ENCODE peak calls at places on chromosome 20, in eight cellular contexts. One of them, this sample, is unnamed.

GRCh38 chr20:25032478-25033183 is 25.3 kb downstream of the ACSS1 start:
- DNase-seq in coronary artery: no peak
- DNase-seq in BJ: no peak
- DNase-seq in fibroblast of the conjunctiva: no peak
- DNase-seq in fibroblast of the aortic adventitia: peak
- DNase-seq in psoas muscle: no peak
- DNase-seq in stimulated activated CD4-positive, alpha-beta T cell treated with anti-CD3 and anti-CD28 coated beads, TNF-alpha, amount 100 ng/mL, for 1 hour: no peak
- DNase-seq in GM03348: no peak
- DNase-seq in this sample: no peak

GRCh38 chr20:62818592-62819493 is 2.0 kb downstream of the COL9A3 start:
- DNase-seq in fibroblast of the conjunctiva: peak
- DNase-seq in fibroblast of the aortic adventitia: peak
- DNase-seq in coronary artery: no peak
- DNase-seq in psoas muscle: peak
- DNase-seq in stimulated activated CD4-positive, alpha-beta T cell treated with anti-CD3 and anti-CD28 coated beads, TNF-alpha, amount 100 ng/mL, for 1 hour: no peak
- DNase-seq in GM03348: peak
- DNase-seq in BJ: no peak
- DNase-seq in this sample: no peak

GRCh38 chr20:2687514-2687913 is 5.1 kb upstream of the EBF4 start:
- DNase-seq in BJ: no peak
- DNase-seq in psoas muscle: no peak
- DNase-seq in coronary artery: no peak
- DNase-seq in fibroblast of the aortic adventitia: no peak
- DNase-seq in stimulated activated CD4-positive, alpha-beta T cell treated with anti-CD3 and anti-CD28 coated beads, TNF-alpha, amount 100 ng/mL, for 1 hour: no peak
- DNase-seq in GM03348: no peak
- DNase-seq in fibroblast of the conjunctiva: no peak
- DNase-seq in this sample: no peak

GRCh38 chr20:20860078-20860806 is 147.8 kb upstream of the RALGAPA2 start:
- DNase-seq in fibroblast of the aortic adventitia: peak
- DNase-seq in stimulated activated CD4-positive, alpha-beta T cell treated with anti-CD3 and anti-CD28 coated beads, TNF-alpha, amount 100 ng/mL, for 1 hour: peak
- DNase-seq in BJ: peak
- DNase-seq in psoas muscle: peak
- DNase-seq in GM03348: peak
- DNase-seq in coronary artery: peak
- DNase-seq in fibroblast of the conjunctiva: peak
- DNase-seq in this sample: peak

GRCh38 chr20:11582073-11582472 is 335.6 kb upstream of the BTBD3 start:
- DNase-seq in GM03348: no peak
- DNase-seq in BJ: no peak
- DNase-seq in psoas muscle: no peak
- DNase-seq in fibroblast of the aortic adventitia: peak
- DNase-seq in coronary artery: no peak
- DNase-seq in fibroblast of the conjunctiva: no peak
- DNase-seq in stimulated activated CD4-positive, alpha-beta T cell treated with anti-CD3 and anti-CD28 coated beads, TNF-alpha, amount 100 ng/mL, for 1 hour: no peak
- DNase-seq in this sample: no peak

GRCh38 chr20:58715709-58716475 is 23.3 kb downstream of the NPEPL1 start:
- DNase-seq in coronary artery: peak
- DNase-seq in fibroblast of the aortic adventitia: no peak
- DNase-seq in psoas muscle: peak
- DNase-seq in BJ: no peak
- DNase-seq in GM03348: peak
- DNase-seq in stimulated activated CD4-positive, alpha-beta T cell treated with anti-CD3 and anti-CD28 coated beads, TNF-alpha, amount 100 ng/mL, for 1 hour: no peak
- DNase-seq in fibroblast of the conjunctiva: no peak
- DNase-seq in this sample: no peak

GRCh38 chr20:60101201-60101893 is 143.1 kb downstream of the CDH26 start:
- DNase-seq in GM03348: no peak
- DNase-seq in stimulated activated CD4-positive, alpha-beta T cell treated with anti-CD3 and anti-CD28 coated beads, TNF-alpha, amount 100 ng/mL, for 1 hour: no peak
- DNase-seq in BJ: no peak
- DNase-seq in coronary artery: no peak
- DNase-seq in fibroblast of the aortic adventitia: no peak
- DNase-seq in psoas muscle: no peak
- DNase-seq in fibroblast of the conjunctiva: no peak
- DNase-seq in this sample: no peak

GRCh38 chr20:19834287-19834686 is 76.2 kb downstream of the RIN2 start:
- DNase-seq in coronary artery: no peak
- DNase-seq in stimulated activated CD4-positive, alpha-beta T cell treated with anti-CD3 and anti-CD28 coated beads, TNF-alpha, amount 100 ng/mL, for 1 hour: no peak
- DNase-seq in psoas muscle: no peak
- DNase-seq in GM03348: no peak
- DNase-seq in BJ: no peak
- DNase-seq in fibroblast of the aortic adventitia: no peak
- DNase-seq in fibroblast of the conjunctiva: no peak
- DNase-seq in this sample: no peak

GRCh38 chr20:59933849-59934585 is 580 bp upstream of the SYCP2 start:
- DNase-seq in fibroblast of the conjunctiva: no peak
- DNase-seq in psoas muscle: peak
- DNase-seq in fibroblast of the aortic adventitia: peak
- DNase-seq in BJ: no peak
- DNase-seq in GM03348: peak
- DNase-seq in coronary artery: peak
- DNase-seq in stimulated activated CD4-positive, alpha-beta T cell treated with anti-CD3 and anti-CD28 coated beads, TNF-alpha, amount 100 ng/mL, for 1 hour: peak
- DNase-seq in this sample: no peak

GRCh38 chr20:50621068-50621467 is 70.3 kb downstream of the RIPOR3 start:
- DNase-seq in stimulated activated CD4-positive, alpha-beta T cell treated with anti-CD3 and anti-CD28 coated beads, TNF-alpha, amount 100 ng/mL, for 1 hour: no peak
- DNase-seq in psoas muscle: no peak
- DNase-seq in GM03348: no peak
- DNase-seq in fibroblast of the aortic adventitia: no peak
- DNase-seq in BJ: no peak
- DNase-seq in fibroblast of the conjunctiva: no peak
- DNase-seq in coronary artery: no peak
- DNase-seq in this sample: no peak

GRCh38 chr20:35952480-35953410 is 1.6 kb downstream of the SCAND1 start:
- DNase-seq in GM03348: peak
- DNase-seq in psoas muscle: no peak
- DNase-seq in coronary artery: no peak
- DNase-seq in BJ: no peak
- DNase-seq in fibroblast of the conjunctiva: no peak
- DNase-seq in stimulated activated CD4-positive, alpha-beta T cell treated with anti-CD3 and anti-CD28 coated beads, TNF-alpha, amount 100 ng/mL, for 1 hour: no peak
- DNase-seq in fibroblast of the aortic adventitia: peak
- DNase-seq in this sample: no peak

GRCh38 chr20:49893242-49894072 is 21.9 kb downstream of the SPATA2 start:
- DNase-seq in stimulated activated CD4-positive, alpha-beta T cell treated with anti-CD3 and anti-CD28 coated beads, TNF-alpha, amount 100 ng/mL, for 1 hour: no peak
- DNase-seq in GM03348: no peak
- DNase-seq in BJ: no peak
- DNase-seq in fibroblast of the conjunctiva: no peak
- DNase-seq in fibroblast of the aortic adventitia: no peak
- DNase-seq in coronary artery: no peak
- DNase-seq in psoas muscle: no peak
- DNase-seq in this sample: no peak

GRCh38 chr20:57499676-57500075 is 25.3 kb downstream of the CTCFL start:
- DNase-seq in GM03348: no peak
- DNase-seq in fibroblast of the aortic adventitia: no peak
- DNase-seq in psoas muscle: no peak
- DNase-seq in coronary artery: no peak
- DNase-seq in stimulated activated CD4-positive, alpha-beta T cell treated with anti-CD3 and anti-CD28 coated beads, TNF-alpha, amount 100 ng/mL, for 1 hour: no peak
- DNase-seq in fibroblast of the conjunctiva: no peak
- DNase-seq in BJ: no peak
- DNase-seq in this sample: no peak

GRCh38 chr20:50267866-50268219 is 77.2 kb downstream of the CEBPB start:
- DNase-seq in fibroblast of the aortic adventitia: no peak
- DNase-seq in GM03348: no peak
- DNase-seq in fibroblast of the conjunctiva: no peak
- DNase-seq in stimulated activated CD4-positive, alpha-beta T cell treated with anti-CD3 and anti-CD28 coated beads, TNF-alpha, amount 100 ng/mL, for 1 hour: no peak
- DNase-seq in psoas muscle: no peak
- DNase-seq in coronary artery: no peak
- DNase-seq in BJ: no peak
- DNase-seq in this sample: no peak

GRCh38 chr20:34403908-34404307 is 40.8 kb downstream of the ITCH start:
- DNase-seq in coronary artery: no peak
- DNase-seq in fibroblast of the aortic adventitia: no peak
- DNase-seq in stimulated activated CD4-positive, alpha-beta T cell treated with anti-CD3 and anti-CD28 coated beads, TNF-alpha, amount 100 ng/mL, for 1 hour: no peak
- DNase-seq in BJ: no peak
- DNase-seq in fibroblast of the conjunctiva: no peak
- DNase-seq in GM03348: no peak
- DNase-seq in psoas muscle: no peak
- DNase-seq in this sample: no peak

GRCh38 chr20:63554361-63555278 is 661 bp downstream of the FNDC11 start:
- DNase-seq in fibroblast of the aortic adventitia: no peak
- DNase-seq in fibroblast of the conjunctiva: no peak
- DNase-seq in stimulated activated CD4-positive, alpha-beta T cell treated with anti-CD3 and anti-CD28 coated beads, TNF-alpha, amount 100 ng/mL, for 1 hour: no peak
- DNase-seq in GM03348: no peak
- DNase-seq in psoas muscle: no peak
- DNase-seq in coronary artery: no peak
- DNase-seq in BJ: no peak
- DNase-seq in this sample: no peak

GRCh38 chr20:53032021-53033001 is 60.2 kb downstream of the TSHZ2 start:
- DNase-seq in BJ: no peak
- DNase-seq in fibroblast of the conjunctiva: peak
- DNase-seq in GM03348: peak
- DNase-seq in coronary artery: no peak
- DNase-seq in fibroblast of the aortic adventitia: peak
- DNase-seq in psoas muscle: no peak
- DNase-seq in stimulated activated CD4-positive, alpha-beta T cell treated with anti-CD3 and anti-CD28 coated beads, TNF-alpha, amount 100 ng/mL, for 1 hour: no peak
- DNase-seq in this sample: peak

GRCh38 chr20:57659789-57660509 is 39.7 kb upstream of the ZBP1 start:
- DNase-seq in fibroblast of the conjunctiva: no peak
- DNase-seq in BJ: no peak
- DNase-seq in GM03348: no peak
- DNase-seq in psoas muscle: peak
- DNase-seq in fibroblast of the aortic adventitia: no peak
- DNase-seq in stimulated activated CD4-positive, alpha-beta T cell treated with anti-CD3 and anti-CD28 coated beads, TNF-alpha, amount 100 ng/mL, for 1 hour: no peak
- DNase-seq in coronary artery: peak
- DNase-seq in this sample: no peak

GRCh38 chr20:33099842-33100538 is 20.5 kb downstream of the BPIFB4 start:
- DNase-seq in GM03348: no peak
- DNase-seq in fibroblast of the conjunctiva: no peak
- DNase-seq in stimulated activated CD4-positive, alpha-beta T cell treated with anti-CD3 and anti-CD28 coated beads, TNF-alpha, amount 100 ng/mL, for 1 hour: no peak
- DNase-seq in BJ: no peak
- DNase-seq in coronary artery: no peak
- DNase-seq in psoas muscle: no peak
- DNase-seq in fibroblast of the aortic adventitia: no peak
- DNase-seq in this sample: no peak

GRCh38 chr20:47506335-47506734 is 4.6 kb downstream of the NCOA3 start:
- DNase-seq in BJ: no peak
- DNase-seq in fibroblast of the conjunctiva: no peak
- DNase-seq in stimulated activated CD4-positive, alpha-beta T cell treated with anti-CD3 and anti-CD28 coated beads, TNF-alpha, amount 100 ng/mL, for 1 hour: no peak
- DNase-seq in fibroblast of the aortic adventitia: no peak
- DNase-seq in GM03348: no peak
- DNase-seq in psoas muscle: no peak
- DNase-seq in coronary artery: no peak
- DNase-seq in this sample: no peak

GRCh38 chr20:23291575-23292240 is 58.9 kb upstream of the NXT1 start:
- DNase-seq in fibroblast of the aortic adventitia: no peak
- DNase-seq in fibroblast of the conjunctiva: no peak
- DNase-seq in GM03348: no peak
- DNase-seq in psoas muscle: no peak
- DNase-seq in coronary artery: peak
- DNase-seq in stimulated activated CD4-positive, alpha-beta T cell treated with anti-CD3 and anti-CD28 coated beads, TNF-alpha, amount 100 ng/mL, for 1 hour: no peak
- DNase-seq in BJ: no peak
- DNase-seq in this sample: no peak

This sample was measured in AG09309.